ENCODE peak calls at places on chromosome 7, in five cellular contexts. W is Karpas-422; B is osteocyte; F is activated CD8-positive, alpha-beta memory T cell treated with anti-CD3 and anti-CD28 coated beads for 24 hours; A is kidney. M is an unnamed sample.

GRCh38 chr7:2928613-2929311 is 84.7 kb upstream of the GNA12 start:
- DNase-seq in W (no peak), B (peak), F (no peak), A (peak), M (peak)

GRCh38 chr7:24757799-24758275 is 573 bp upstream of the GSDME start:
- DNase-seq in W (no peak), B (no peak), F (no peak), A (no peak), M (no peak)

GRCh38 chr7:18873674-18874341 is 243.6 kb downstream of the TWIST1 start:
- DNase-seq in W (no peak), B (no peak), F (no peak), A (no peak), M (no peak)

GRCh38 chr7:30411173-30411572 is 67.4 kb downstream of the NOD1 start:
- DNase-seq in W (peak), B (no peak), F (no peak), A (no peak), M (no peak)

GRCh38 chr7:11376549-11376948 is 402.9 kb downstream of the PHF14 start:
- DNase-seq in W (no peak), B (no peak), F (no peak), A (no peak), M (no peak)

GRCh38 chr7:129825005-129825553 is 127.7 kb downstream of the UBE2H start:
- DNase-seq in W (no peak), B (peak), F (peak), A (peak), M (peak)

GRCh38 chr7:3095046-3095445 is 51.4 kb upstream of the CARD11 start:
- DNase-seq in W (no peak), B (no peak), F (peak), A (no peak), M (no peak)

GRCh38 chr7:81662531-81662930 is 107.3 kb downstream of the HGF start:
- DNase-seq in W (no peak), B (no peak), F (no peak), A (no peak), M (no peak)

GRCh38 chr7:122143376-122143750 is 686 bp downstream of the AASS start:
- DNase-seq in W (no peak), B (no peak), F (peak), A (peak), M (no peak)

GRCh38 chr7:8823486-8823885 is 390.1 kb downstream of the NXPH1 start:
- DNase-seq in W (peak), B (no peak), F (no peak), A (no peak), M (peak)

GRCh38 chr7:75905785-75906604 is 9.0 kb upstream of the POR start:
- DNase-seq in W (peak), B (no peak), F (no peak), A (peak), M (no peak)

GRCh38 chr7:157543276-157543675 is 206.5 kb downstream of the DNAJB6 start:
- DNase-seq in W (no peak), B (no peak), F (no peak), A (peak), M (no peak)

GRCh38 chr7:1673581-1674102 is 3.6 kb downstream of the ELFN1 start:
- DNase-seq in W (no peak), B (no peak), F (peak), A (peak), M (no peak)

GRCh38 chr7:139619367-139619657 is 95.8 kb downstream of the CLEC2L start:
- DNase-seq in W (no peak), B (no peak), F (no peak), A (no peak), M (no peak)

GRCh38 chr7:149803551-149804074 is 30.2 kb upstream of the ZNF467 start:
- DNase-seq in W (no peak), B (no peak), F (no peak), A (no peak), M (no peak)

GRCh38 chr7:39465055-39465929 is 100.9 kb upstream of the YAE1 start:
- DNase-seq in W (peak), B (no peak), F (no peak), A (no peak), M (no peak)

GRCh38 chr7:16921644-16922257 is 40.0 kb upstream of the AGR3 start:
- DNase-seq in W (no peak), B (no peak), F (no peak), A (no peak), M (no peak)

GRCh38 chr7:43612599-43613589 is 30.0 kb downstream of the STK17A start:
- DNase-seq in W (no peak), B (no peak), F (no peak), A (no peak), M (no peak)

GRCh38 chr7:102927303-102927933 is 14.6 kb downstream of the LRRC17 start:
- DNase-seq in W (no peak), B (no peak), F (no peak), A (no peak), M (no peak)

GRCh38 chr7:124791426-124791825 is 25.8 kb upstream of the GPR37 start:
- DNase-seq in W (no peak), B (no peak), F (no peak), A (no peak), M (no peak)

GRCh38 chr7:94170836-94171235 is 166.7 kb upstream of the BET1 start:
- DNase-seq in W (no peak), B (no peak), F (no peak), A (no peak), M (no peak)

GRCh38 chr7:148501707-148502139 is 88.8 kb upstream of the C7orf33 start:
- DNase-seq in W (peak), B (no peak), F (no peak), A (no peak), M (no peak)

GRCh38 chr7:50711271-50712175 is 71.2 kb downstream of the GRB10 start:
- DNase-seq in W (no peak), B (no peak), F (no peak), A (no peak), M (no peak)

GRCh38 chr7:85021090-85021704 is 165.7 kb downstream of the SEMA3D start:
- DNase-seq in W (peak), B (no peak), F (no peak), A (no peak), M (peak)

GRCh38 chr7:143987513-143987912 is 12.6 kb upstream of the OR6B1 start:
- DNase-seq in W (no peak), B (no peak), F (no peak), A (no peak), M (no peak)

M was measured in NCI-H1694 treated with DMSO at 0.1 percent for 48 hours.